ENCODE peak calls at places on chromosomes 5 and 9, in eight cellular contexts. One of them, this sample, is unnamed.

GRCh38 chr5:50325237-50325832 is 115.8 kb downstream of the EMB start:
- DNase-seq in NCI-H524 treated with DMSO at 0.1 percent for 48 hours: no peak
- DNase-seq in CD4-positive, alpha-beta memory T cell: peak; percentile 14
- DNase-seq in NCI-H82: peak; percentile 33
- DNase-seq in activated B cell treated with CpG ODN at 0.5 μM for 24 hours: no peak
- DNase-seq in HFFc6: peak; percentile 6
- DNase-seq in erythroblast: peak; percentile 51
- DNase-seq in amygdala: no peak
- DNase-seq in this sample: no peak

GRCh38 chr5:168328804-168329203 is 37.4 kb downstream of the WWC1 start:
- DNase-seq in NCI-H524 treated with DMSO at 0.1 percent for 48 hours: no peak
- DNase-seq in CD4-positive, alpha-beta memory T cell: no peak
- DNase-seq in NCI-H82: no peak
- DNase-seq in activated B cell treated with CpG ODN at 0.5 μM for 24 hours: no peak
- DNase-seq in HFFc6: no peak
- DNase-seq in erythroblast: peak; percentile 14
- DNase-seq in amygdala: no peak
- DNase-seq in this sample: no peak

GRCh38 chr9:126777733-126778132 is 27.1 kb upstream of the ZBTB43 start:
- DNase-seq in NCI-H524 treated with DMSO at 0.1 percent for 48 hours: no peak
- DNase-seq in CD4-positive, alpha-beta memory T cell: no peak
- DNase-seq in NCI-H82: peak; percentile 16
- DNase-seq in activated B cell treated with CpG ODN at 0.5 μM for 24 hours: no peak
- DNase-seq in HFFc6: no peak
- DNase-seq in erythroblast: no peak
- DNase-seq in amygdala: no peak
- DNase-seq in this sample: no peak

GRCh38 chr5:18455521-18455920 is 821.3 kb downstream of the TAF11L14 start:
- DNase-seq in NCI-H524 treated with DMSO at 0.1 percent for 48 hours: no peak
- DNase-seq in CD4-positive, alpha-beta memory T cell: no peak
- DNase-seq in NCI-H82: no peak
- DNase-seq in activated B cell treated with CpG ODN at 0.5 μM for 24 hours: no peak
- DNase-seq in HFFc6: no peak
- DNase-seq in erythroblast: no peak
- DNase-seq in amygdala: no peak
- DNase-seq in this sample: no peak

GRCh38 chr9:125681086-125681622 is 25.9 kb downstream of the MAPKAP1 start:
- DNase-seq in NCI-H524 treated with DMSO at 0.1 percent for 48 hours: no peak
- DNase-seq in CD4-positive, alpha-beta memory T cell: no peak
- DNase-seq in NCI-H82: no peak
- DNase-seq in activated B cell treated with CpG ODN at 0.5 μM for 24 hours: no peak
- DNase-seq in HFFc6: no peak
- DNase-seq in erythroblast: no peak
- DNase-seq in amygdala: no peak
- DNase-seq in this sample: no peak

GRCh38 chr5:87539839-87540238 is 127.1 kb upstream of the CCNH start:
- DNase-seq in NCI-H524 treated with DMSO at 0.1 percent for 48 hours: no peak
- DNase-seq in CD4-positive, alpha-beta memory T cell: no peak
- DNase-seq in NCI-H82: peak; percentile 0
- DNase-seq in activated B cell treated with CpG ODN at 0.5 μM for 24 hours: no peak
- DNase-seq in HFFc6: no peak
- DNase-seq in erythroblast: no peak
- DNase-seq in amygdala: no peak
- DNase-seq in this sample: no peak

GRCh38 chr5:156815988-156816599 is 34.0 kb upstream of the PPP1R2B start:
- DNase-seq in NCI-H524 treated with DMSO at 0.1 percent for 48 hours: no peak
- DNase-seq in CD4-positive, alpha-beta memory T cell: no peak
- DNase-seq in NCI-H82: peak; percentile 72
- DNase-seq in activated B cell treated with CpG ODN at 0.5 μM for 24 hours: no peak
- DNase-seq in HFFc6: peak; percentile 4
- DNase-seq in erythroblast: peak; percentile 9
- DNase-seq in amygdala: no peak
- DNase-seq in this sample: no peak

GRCh38 chr5:98975682-98976407 is 47.0 kb upstream of the CHD1 start:
- DNase-seq in NCI-H524 treated with DMSO at 0.1 percent for 48 hours: no peak
- DNase-seq in CD4-positive, alpha-beta memory T cell: no peak
- DNase-seq in NCI-H82: no peak
- DNase-seq in activated B cell treated with CpG ODN at 0.5 μM for 24 hours: no peak
- DNase-seq in HFFc6: no peak
- DNase-seq in erythroblast: no peak
- DNase-seq in amygdala: no peak
- DNase-seq in this sample: no peak

GRCh38 chr5:56112526-56113121 is 117.9 kb upstream of the IL6ST start:
- DNase-seq in NCI-H524 treated with DMSO at 0.1 percent for 48 hours: no peak
- DNase-seq in CD4-positive, alpha-beta memory T cell: no peak
- DNase-seq in NCI-H82: no peak
- DNase-seq in activated B cell treated with CpG ODN at 0.5 μM for 24 hours: no peak
- DNase-seq in HFFc6: peak; percentile 90
- DNase-seq in erythroblast: no peak
- DNase-seq in amygdala: no peak
- DNase-seq in this sample: no peak

GRCh38 chr5:158942217-158942616 is 157.5 kb downstream of the EBF1 start:
- DNase-seq in NCI-H524 treated with DMSO at 0.1 percent for 48 hours: no peak
- DNase-seq in CD4-positive, alpha-beta memory T cell: no peak
- DNase-seq in NCI-H82: no peak
- DNase-seq in activated B cell treated with CpG ODN at 0.5 μM for 24 hours: no peak
- DNase-seq in HFFc6: no peak
- DNase-seq in erythroblast: no peak
- DNase-seq in amygdala: no peak
- DNase-seq in this sample: no peak

GRCh38 chr5:112419050-112419595 is at the start of gene EPB41L4A:
- DNase-seq in NCI-H524 treated with DMSO at 0.1 percent for 48 hours: no peak
- DNase-seq in CD4-positive, alpha-beta memory T cell: no peak
- DNase-seq in NCI-H82: peak; percentile 65
- DNase-seq in activated B cell treated with CpG ODN at 0.5 μM for 24 hours: peak; percentile 35
- DNase-seq in HFFc6: no peak
- DNase-seq in erythroblast: peak; percentile 73
- DNase-seq in amygdala: no peak
- DNase-seq in this sample: no peak

GRCh38 chr9:76926324-76926731 is 20.4 kb upstream of the PRUNE2 start:
- DNase-seq in NCI-H524 treated with DMSO at 0.1 percent for 48 hours: no peak
- DNase-seq in CD4-positive, alpha-beta memory T cell: no peak
- DNase-seq in NCI-H82: no peak
- DNase-seq in activated B cell treated with CpG ODN at 0.5 μM for 24 hours: no peak
- DNase-seq in HFFc6: peak; percentile 80
- DNase-seq in erythroblast: no peak
- DNase-seq in amygdala: no peak
- DNase-seq in this sample: no peak

This sample was measured in DMS 273 treated with DMSO at 0.1 percent for 48 hours.